ENCODE peak calls at places on chromosomes 4 and X, in nine cellular contexts. P is fibroblast of lung; T is heart left ventricle; V is tibial nerve; I is esophagus squamous epithelium; R is thoracic aorta; E is CD8-positive, alpha-beta T cell; W is SK-N-SH; B is heart right ventricle. D is an unnamed sample.

GRCh38 chr4:1478766-1479355 is 72.6 kb upstream of the NKX1-1 start:
- DNase-seq in E (peak; percentile 2), P (no peak), V (peak; percentile 8), R (no peak), B (no peak), T (no peak), I (no peak), W (peak; percentile 48), D (no peak)

GRCh38 chr4:186627226-186627865 is 72.0 kb upstream of the MTNR1A start:
- DNase-seq in E (no peak), I (no peak), B (no peak), W (no peak), R (no peak), P (peak; percentile 11), V (no peak), T (no peak), D (no peak)

GRCh38 chr4:159497961-159498360 is 395.1 kb downstream of the RAPGEF2 start:
- DNase-seq in W (no peak), R (no peak), P (no peak), V (no peak), I (no peak), B (no peak), T (no peak), E (no peak), D (no peak)

GRCh38 chr4:147863111-147863747 is 131.3 kb downstream of the ARHGAP10 start:
- DNase-seq in E (no peak), R (no peak), W (peak; percentile 37), B (no peak), T (no peak), V (no peak), I (no peak), P (peak; percentile 60), D (no peak)

GRCh38 chrX:149825424-149825823 is 43.7 kb downstream of the MAGEA9 start:
- DNase-seq in B (no peak), R (no peak), I (no peak), T (no peak), P (no peak), V (no peak), E (peak; percentile 54), W (peak; percentile 29), D (no peak)

GRCh38 chrX:13028871-13029336 is 15.5 kb downstream of the FAM9C start:
- DNase-seq in B (no peak), P (no peak), R (no peak), I (no peak), T (no peak), W (no peak), E (no peak), V (no peak), D (no peak)

GRCh38 chr4:10456270-10457254 is 664 bp downstream of the ZNF518B start:
- DNase-seq in P (peak; percentile 65), R (no peak), W (peak; percentile 70), E (peak; percentile 55), I (no peak), T (peak; percentile 70), V (no peak), B (peak; percentile 59), D (no peak)

GRCh38 chrX:84469226-84469625 is 33.0 kb downstream of the HDX start:
- DNase-seq in I (no peak), T (no peak), B (no peak), W (peak; percentile 18), E (no peak), V (no peak), P (peak; percentile 43), R (no peak), D (no peak)

GRCh38 chr4:100516225-100516624 is 1.6 kb downstream of the EMCN start:
- DNase-seq in B (no peak), W (no peak), T (no peak), P (no peak), E (no peak), I (no peak), R (no peak), V (no peak), D (no peak)

GRCh38 chr4:100508691-100509090 is 9.1 kb downstream of the EMCN start:
- DNase-seq in I (no peak), R (no peak), E (no peak), T (no peak), W (no peak), P (no peak), B (no peak), V (no peak), D (no peak)

GRCh38 chr4:100509386-100509785 is 8.4 kb downstream of the EMCN start:
- DNase-seq in R (no peak), P (no peak), B (no peak), E (no peak), W (no peak), I (no peak), T (no peak), V (no peak), D (no peak)

GRCh38 chr4:100510551-100510950 is 7.3 kb downstream of the EMCN start:
- DNase-seq in V (no peak), B (no peak), I (no peak), P (no peak), R (no peak), W (no peak), T (no peak), E (no peak), D (no peak)

GRCh38 chr4:100511906-100512305 is 5.9 kb downstream of the EMCN start:
- DNase-seq in E (no peak), R (no peak), I (no peak), B (no peak), T (no peak), P (no peak), V (no peak), W (no peak), D (no peak)
- H3K4me3 ChIP-seq in E (no peak overlapping the region), R (no peak overlapping the region), I (no peak overlapping the region), B (peak overlapping the region; percentile 13), T (peak overlapping the region; percentile 13), P (no peak overlapping the region), V (no peak overlapping the region), W (no peak overlapping the region), D (no peak overlapping the region)

GRCh38 chrX:110000000-110000399 is 2.9 kb upstream of the TMEM164 start:
- DNase-seq in V (no peak), I (no peak), E (no peak), B (no peak), R (no peak), T (no peak), W (no peak), P (no peak), D (no peak)

GRCh38 chrX:110000854-110001701 is 1.8 kb upstream of the TMEM164 start:
- DNase-seq in V (no peak), B (no peak), W (no peak), P (no peak), R (no peak), T (no peak), E (no peak), I (no peak), D (no peak)

GRCh38 chrX:109995155-109995554 is 7.8 kb upstream of the TMEM164 start:
- DNase-seq in E (no peak), I (no peak), R (no peak), B (no peak), W (no peak), V (no peak), T (no peak), P (no peak), D (no peak)

GRCh38 chrX:110001702-110002299 is 1.1 kb upstream of the TMEM164 start:
- DNase-seq in E (no peak), R (no peak), P (no peak), V (no peak), W (no peak), T (no peak), I (no peak), B (no peak), D (no peak)

DNA sequence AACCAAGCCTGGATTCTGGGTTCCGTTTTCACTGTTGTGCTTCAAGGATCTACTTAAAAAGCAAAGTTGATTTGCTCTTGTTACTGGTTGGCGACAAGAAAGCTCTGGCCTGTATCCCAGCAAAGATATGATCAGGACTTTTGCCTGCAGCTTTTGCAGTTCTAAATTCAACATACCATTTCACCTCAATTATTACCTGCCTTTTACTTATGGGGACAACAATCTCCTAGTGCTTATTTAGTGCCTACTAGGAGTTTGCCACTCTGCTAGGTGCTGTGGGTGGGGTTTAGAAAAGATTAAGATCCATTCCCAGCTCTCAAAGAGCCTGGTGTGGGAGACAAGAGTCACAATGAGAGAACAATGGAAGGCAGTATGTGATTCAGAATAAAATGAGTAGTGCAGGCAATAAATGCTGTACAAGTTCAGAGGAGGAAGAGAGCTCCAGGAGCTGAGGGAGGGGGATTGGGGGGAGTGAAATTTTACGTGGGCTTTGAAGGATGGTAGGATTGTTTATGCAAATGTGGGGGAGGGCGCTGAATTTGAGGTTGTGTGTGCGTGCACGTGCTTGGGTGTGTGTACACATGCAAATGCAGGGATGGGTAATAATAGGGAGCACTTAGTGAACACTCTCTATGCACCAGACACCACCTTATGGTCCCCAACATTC is 5.0 kb upstream of the TMEM164 start:
- DNase-seq in I (no peak), B (no peak), T (no peak), W (no peak), P (no peak), V (no peak), R (no peak), E (no peak), D (no peak)
- H3K27me3 ChIP-seq in I (no peaks in the 10 kb centered on the region), B (no peaks in the 10 kb centered on the region), T (no peaks in the 10 kb centered on the region), W (peaks cover 9% of the 10 kb centered on the region), P (no peaks in the 10 kb centered on the region), V (peaks cover 11% of the 10 kb centered on the region), R (no peaks in the 10 kb centered on the region), E (no peaks in the 10 kb centered on the region), D (peaks cover 38% of the 10 kb centered on the region)

GRCh38 chr4:54230479-54231418 is 1.7 kb downstream of the PDGFRA start:
- DNase-seq in W (peak; percentile 41), E (no peak), I (no peak), V (no peak), B (peak; percentile 20), P (peak; percentile 81), R (no peak), T (peak; percentile 74), D (no peak)

GRCh38 chr4:54229631-54230478 is 762 bp downstream of the PDGFRA start:
- DNase-seq in E (no peak), W (peak; percentile 52), I (no peak), B (no peak), P (peak; percentile 79), V (no peak), T (no peak), R (no peak), D (no peak)

GRCh38 chr4:54227261-54228063 is 1.6 kb upstream of the PDGFRA start:
- DNase-seq in R (no peak), V (no peak), E (no peak), T (peak; percentile 56), B (no peak), I (no peak), P (peak; percentile 86), W (peak; percentile 77), D (no peak)

GRCh38 chr4:54228064-54228527 is 997 bp upstream of the PDGFRA start:
- DNase-seq in I (peak; percentile 2), R (no peak), W (peak; percentile 87), T (peak; percentile 77), P (peak; percentile 82), V (peak; percentile 68), E (peak; percentile 25), B (peak; percentile 75), D (no peak)

DNA sequence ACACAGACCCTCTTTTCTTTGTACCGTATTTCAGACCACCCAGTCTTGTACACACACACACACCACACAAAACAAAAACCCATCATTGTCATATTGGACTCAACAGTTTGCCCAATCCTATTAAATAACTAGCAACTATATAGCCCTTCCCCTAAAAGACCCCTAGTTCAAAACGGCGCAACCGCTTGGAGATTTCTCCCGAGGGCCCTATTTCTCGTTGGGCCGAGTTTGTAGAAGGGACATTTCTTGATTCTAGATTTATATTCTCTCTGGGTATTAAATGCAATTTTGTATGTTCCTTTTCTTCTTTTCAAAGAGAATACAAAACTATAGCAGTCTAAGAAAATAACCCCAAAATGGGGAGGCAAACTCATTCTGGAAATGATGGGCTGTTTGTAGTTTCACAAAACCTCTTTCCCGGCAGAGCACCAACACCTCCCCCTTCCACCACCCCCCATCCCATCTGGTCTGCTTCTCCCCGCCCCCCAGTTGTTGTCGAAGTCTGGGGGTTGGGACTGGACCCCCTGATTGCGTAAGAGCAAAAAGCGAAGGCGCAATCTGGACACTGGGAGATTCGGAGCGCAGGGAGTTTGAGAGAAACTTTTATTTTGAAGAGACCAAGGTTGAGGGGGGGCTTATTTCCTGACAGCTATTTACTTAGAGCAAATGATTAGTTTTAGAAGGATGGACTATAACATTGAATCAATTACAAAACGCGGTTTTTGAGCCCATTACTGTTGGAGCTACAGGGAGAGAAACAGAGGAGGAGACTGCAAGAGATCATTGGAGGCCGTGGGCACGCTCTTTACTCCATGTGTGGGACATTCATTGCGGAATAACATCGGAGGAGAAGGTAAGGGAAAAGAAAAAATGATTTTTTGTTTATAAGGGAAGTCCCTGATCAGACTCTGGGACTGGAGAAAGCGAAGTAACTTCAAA is at the start of gene PDGFRA:
- DNase-seq in V (peak; percentile 70), E (no peak), P (peak; percentile 98), R (no peak), W (peak; percentile 89), I (no peak), T (peak; percentile 70), B (peak; percentile 66), D (no peak)
- TF ChIP-seq CTCF in V (no peak), E (no peak), P (no peak), R (no peak), W (no peak), I (no peak), T (no peak), B (no peak), D (no peak)

DNA sequence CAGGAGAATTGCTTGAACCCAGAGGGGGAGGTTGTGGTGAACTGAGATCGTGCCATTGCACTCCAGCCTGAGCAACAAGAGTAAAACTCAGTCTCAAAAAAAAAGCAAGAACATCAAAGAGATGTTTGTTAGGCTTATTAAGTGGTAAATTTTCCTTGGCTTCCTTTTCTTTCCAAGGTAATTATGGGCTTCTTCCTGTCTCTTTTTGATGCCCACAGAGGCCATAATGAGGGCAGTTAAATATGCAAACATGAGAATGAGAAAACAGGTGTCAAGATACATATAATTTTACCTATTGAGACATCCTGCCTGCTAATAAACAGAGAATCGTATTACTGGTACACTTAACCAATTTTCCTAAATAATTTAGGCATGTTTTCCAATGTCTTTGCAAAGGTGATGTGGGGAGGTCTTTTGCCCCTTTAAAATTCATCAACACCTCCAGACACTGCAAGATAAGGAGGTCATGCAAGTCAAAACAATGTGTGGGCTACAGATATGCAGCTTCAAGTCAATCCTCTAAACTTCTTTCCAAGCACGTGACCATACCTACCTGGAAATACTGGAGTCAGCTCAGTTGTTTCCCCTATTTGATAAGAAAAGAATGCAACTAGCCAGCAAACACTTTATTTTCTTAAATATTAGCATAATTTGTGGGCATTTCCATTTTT is 2.7 kb downstream of the SLC39A8 start:
- DNase-seq in E (no peak), R (no peak), I (no peak), T (no peak), P (no peak), B (no peak), V (no peak), W (no peak), D (no peak)
- H3K4me3 ChIP-seq in E (no peak overlapping the region), R (no peak overlapping the region), I (no peak overlapping the region), T (no peak overlapping the region), P (no peak overlapping the region), B (no peak overlapping the region), V (no peak overlapping the region), W (no peak overlapping the region), D (no peak overlapping the region)

D was measured in dorsolateral prefrontal cortex.